ENCODE peak calls at places on chromosomes 2 and 18, in ten cellular contexts. One of them, this sample, is unnamed.

GRCh38 chr18:47677952-47678351 is 252.5 kb downstream of the SMAD2 start:
- DNase-seq in kidney: no peak
- DNase-seq in upper lobe of left lung: no peak
- DNase-seq in hepatocyte: no peak
- DNase-seq in GM13976: no peak
- DNase-seq in psoas muscle: no peak
- DNase-seq in choroid plexus epithelial cell: no peak
- DNase-seq in fibroblast of villous mesenchyme: no peak
- DNase-seq in GM20000: peak
- DNase-seq in endodermal cell: no peak
- DNase-seq in this sample: no peak

GRCh38 chr2:67600472-67600871 is 203.3 kb downstream of the ETAA1 start:
- DNase-seq in psoas muscle: no peak
- DNase-seq in GM13976: no peak
- DNase-seq in kidney: no peak
- DNase-seq in endodermal cell: peak
- DNase-seq in fibroblast of villous mesenchyme: no peak
- DNase-seq in choroid plexus epithelial cell: no peak
- DNase-seq in GM20000: no peak
- DNase-seq in upper lobe of left lung: no peak
- DNase-seq in hepatocyte: no peak
- DNase-seq in this sample: no peak

GRCh38 chr18:58766164-58766563 is 94.9 kb downstream of the MALT1 start:
- DNase-seq in upper lobe of left lung: no peak
- DNase-seq in fibroblast of villous mesenchyme: no peak
- DNase-seq in GM13976: no peak
- DNase-seq in hepatocyte: no peak
- DNase-seq in psoas muscle: no peak
- DNase-seq in kidney: no peak
- DNase-seq in GM20000: no peak
- DNase-seq in choroid plexus epithelial cell: no peak
- DNase-seq in endodermal cell: peak
- DNase-seq in this sample: no peak

GRCh38 chr2:113407446-113408099 is 29.9 kb upstream of the ZNG1B start:
- DNase-seq in GM20000: no peak
- DNase-seq in endodermal cell: no peak
- DNase-seq in GM13976: no peak
- DNase-seq in kidney: no peak
- DNase-seq in hepatocyte: peak
- DNase-seq in psoas muscle: no peak
- DNase-seq in fibroblast of villous mesenchyme: peak
- DNase-seq in upper lobe of left lung: no peak
- DNase-seq in choroid plexus epithelial cell: peak
- DNase-seq in this sample: no peak

GRCh38 chr18:5238371-5238758 is 41.3 kb upstream of the AKAIN1 start:
- DNase-seq in endodermal cell: peak
- DNase-seq in fibroblast of villous mesenchyme: no peak
- DNase-seq in GM20000: peak
- DNase-seq in hepatocyte: peak
- DNase-seq in GM13976: peak
- DNase-seq in upper lobe of left lung: peak
- DNase-seq in choroid plexus epithelial cell: peak
- DNase-seq in psoas muscle: peak
- DNase-seq in kidney: peak
- DNase-seq in this sample: peak

GRCh38 chr2:101380376-101380775 is 6.9 kb downstream of the CREG2 start:
- DNase-seq in kidney: no peak
- DNase-seq in psoas muscle: peak
- DNase-seq in fibroblast of villous mesenchyme: peak
- DNase-seq in endodermal cell: no peak
- DNase-seq in hepatocyte: no peak
- DNase-seq in choroid plexus epithelial cell: peak
- DNase-seq in GM20000: no peak
- DNase-seq in upper lobe of left lung: peak
- DNase-seq in GM13976: no peak
- DNase-seq in this sample: no peak

GRCh38 chr2:3706892-3707291 is 3.5 kb downstream of the DCDC2C start:
- DNase-seq in upper lobe of left lung: no peak
- DNase-seq in GM20000: no peak
- DNase-seq in fibroblast of villous mesenchyme: no peak
- DNase-seq in hepatocyte: no peak
- DNase-seq in endodermal cell: no peak
- DNase-seq in psoas muscle: no peak
- DNase-seq in GM13976: no peak
- DNase-seq in kidney: no peak
- DNase-seq in choroid plexus epithelial cell: no peak
- DNase-seq in this sample: no peak

GRCh38 chr2:239065962-239066361 is 218.1 kb downstream of the TWIST2 start:
- DNase-seq in GM13976: no peak
- DNase-seq in psoas muscle: no peak
- DNase-seq in choroid plexus epithelial cell: peak
- DNase-seq in endodermal cell: no peak
- DNase-seq in kidney: no peak
- DNase-seq in fibroblast of villous mesenchyme: no peak
- DNase-seq in hepatocyte: no peak
- DNase-seq in upper lobe of left lung: no peak
- DNase-seq in GM20000: no peak
- DNase-seq in this sample: no peak

GRCh38 chr2:200378652-200379290 is 72.3 kb downstream of the SPATS2L start:
- DNase-seq in choroid plexus epithelial cell: no peak
- DNase-seq in upper lobe of left lung: no peak
- DNase-seq in endodermal cell: no peak
- DNase-seq in kidney: no peak
- DNase-seq in psoas muscle: no peak
- DNase-seq in GM20000: no peak
- DNase-seq in fibroblast of villous mesenchyme: no peak
- DNase-seq in GM13976: no peak
- DNase-seq in hepatocyte: no peak
- DNase-seq in this sample: no peak

GRCh38 chr2:162300271-162300670 is 18.2 kb downstream of the IFIH1 start:
- DNase-seq in upper lobe of left lung: no peak
- DNase-seq in GM13976: no peak
- DNase-seq in hepatocyte: no peak
- DNase-seq in endodermal cell: no peak
- DNase-seq in psoas muscle: no peak
- DNase-seq in fibroblast of villous mesenchyme: peak
- DNase-seq in GM20000: no peak
- DNase-seq in choroid plexus epithelial cell: peak
- DNase-seq in kidney: no peak
- DNase-seq in this sample: no peak

GRCh38 chr2:105886680-105887079 is 142.0 kb downstream of the NCK2 start:
- DNase-seq in fibroblast of villous mesenchyme: no peak
- DNase-seq in choroid plexus epithelial cell: no peak
- DNase-seq in upper lobe of left lung: no peak
- DNase-seq in psoas muscle: no peak
- DNase-seq in endodermal cell: no peak
- DNase-seq in GM13976: no peak
- DNase-seq in hepatocyte: no peak
- DNase-seq in GM20000: no peak
- DNase-seq in kidney: no peak
- DNase-seq in this sample: no peak

GRCh38 chr2:70062270-70062669 is 25.0 kb upstream of the PCBP1 start:
- DNase-seq in fibroblast of villous mesenchyme: no peak
- DNase-seq in GM13976: no peak
- DNase-seq in kidney: no peak
- DNase-seq in psoas muscle: no peak
- DNase-seq in GM20000: no peak
- DNase-seq in endodermal cell: no peak
- DNase-seq in choroid plexus epithelial cell: no peak
- DNase-seq in hepatocyte: no peak
- DNase-seq in upper lobe of left lung: no peak
- DNase-seq in this sample: no peak
- TF ChIP-seq CTCF in fibroblast of villous mesenchyme: peak
- TF ChIP-seq CTCF in GM13976: no peak
- TF ChIP-seq CTCF in kidney: no peak
- TF ChIP-seq CTCF in psoas muscle: no peak
- TF ChIP-seq CTCF in GM20000: no peak
- TF ChIP-seq CTCF in endodermal cell: peak
- TF ChIP-seq CTCF in choroid plexus epithelial cell: no peak
- TF ChIP-seq CTCF in hepatocyte: no peak
- TF ChIP-seq CTCF in upper lobe of left lung: no peak
- TF ChIP-seq CTCF in this sample: no peak

GRCh38 chr2:32532961-32533360 is 94.9 kb upstream of the TTC27 start:
- DNase-seq in GM13976: no peak
- DNase-seq in upper lobe of left lung: no peak
- DNase-seq in hepatocyte: no peak
- DNase-seq in choroid plexus epithelial cell: no peak
- DNase-seq in psoas muscle: no peak
- DNase-seq in fibroblast of villous mesenchyme: no peak
- DNase-seq in kidney: no peak
- DNase-seq in endodermal cell: no peak
- DNase-seq in GM20000: no peak
- DNase-seq in this sample: no peak
- TF ChIP-seq CTCF in GM13976: no peak
- TF ChIP-seq CTCF in upper lobe of left lung: no peak
- TF ChIP-seq CTCF in hepatocyte: no peak
- TF ChIP-seq CTCF in choroid plexus epithelial cell: no peak
- TF ChIP-seq CTCF in psoas muscle: no peak
- TF ChIP-seq CTCF in fibroblast of villous mesenchyme: no peak
- TF ChIP-seq CTCF in kidney: no peak
- TF ChIP-seq CTCF in endodermal cell: no peak
- TF ChIP-seq CTCF in GM20000: no peak
- TF ChIP-seq CTCF in this sample: no peak

DNA sequence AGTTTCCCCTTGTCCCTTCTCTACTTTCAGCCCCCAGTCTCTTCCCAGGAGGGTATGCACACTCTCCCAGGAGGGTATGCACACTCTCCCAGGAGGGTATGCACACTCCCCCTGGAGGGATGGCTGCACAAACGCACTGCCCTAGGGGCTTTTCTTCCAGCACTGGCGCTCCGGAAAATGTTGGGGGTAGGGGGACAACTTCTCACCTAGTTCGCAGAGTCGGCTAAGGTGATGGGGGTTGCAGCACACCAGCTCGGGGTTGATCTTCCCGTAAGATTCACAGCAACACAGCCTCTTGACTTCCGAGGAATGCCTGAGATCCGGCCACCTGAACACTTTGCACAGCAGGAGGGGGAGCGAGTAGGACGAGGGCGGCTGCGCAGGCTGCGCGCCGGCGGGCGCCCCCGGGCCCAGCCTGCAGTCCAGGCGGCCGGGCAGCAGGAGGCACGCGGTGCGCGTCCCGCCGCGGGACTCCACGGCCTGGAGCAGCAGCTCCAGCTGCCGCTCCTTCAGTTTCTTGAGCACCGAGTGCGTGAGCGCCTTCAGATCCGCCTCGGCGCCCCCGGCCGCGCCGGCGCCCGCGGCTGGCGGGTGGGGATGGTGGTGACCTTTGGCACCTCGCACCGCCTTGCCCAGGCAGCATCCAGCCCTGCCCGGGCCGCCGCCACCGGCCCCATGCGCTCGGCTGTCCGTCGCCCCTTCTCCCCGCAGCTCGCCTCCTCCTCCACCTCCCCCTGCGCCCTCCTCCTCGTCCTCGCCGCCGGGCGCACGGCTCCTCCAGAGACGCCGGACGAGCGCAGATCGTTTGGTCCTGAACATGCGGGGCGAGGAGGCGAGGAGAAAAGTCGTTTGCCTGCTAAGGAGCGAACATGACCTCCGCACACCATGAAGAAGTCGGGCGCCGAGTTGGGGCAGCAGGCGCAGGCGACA is 894 bp downstream of the SMAD7 start:
- DNase-seq in kidney: peak
- DNase-seq in upper lobe of left lung: peak
- DNase-seq in GM13976: peak
- DNase-seq in choroid plexus epithelial cell: peak
- DNase-seq in fibroblast of villous mesenchyme: peak
- DNase-seq in GM20000: peak
- DNase-seq in hepatocyte: peak
- DNase-seq in endodermal cell: peak
- DNase-seq in psoas muscle: no peak
- DNase-seq in this sample: peak
- TF ChIP-seq CTCF in kidney: no peak
- TF ChIP-seq CTCF in upper lobe of left lung: no peak
- TF ChIP-seq CTCF in GM13976: peak
- TF ChIP-seq CTCF in choroid plexus epithelial cell: peak
- TF ChIP-seq CTCF in fibroblast of villous mesenchyme: no peak
- TF ChIP-seq CTCF in GM20000: no peak
- TF ChIP-seq CTCF in hepatocyte: peak
- TF ChIP-seq CTCF in endodermal cell: peak
- TF ChIP-seq CTCF in psoas muscle: peak
- TF ChIP-seq CTCF in this sample: peak

GRCh38 chr2:117745537-117745936 is 69.0 kb upstream of the DDX18 start:
- DNase-seq in psoas muscle: no peak
- DNase-seq in endodermal cell: no peak
- DNase-seq in hepatocyte: no peak
- DNase-seq in GM20000: no peak
- DNase-seq in kidney: no peak
- DNase-seq in upper lobe of left lung: no peak
- DNase-seq in choroid plexus epithelial cell: no peak
- DNase-seq in fibroblast of villous mesenchyme: no peak
- DNase-seq in GM13976: no peak
- DNase-seq in this sample: no peak
- TF ChIP-seq CTCF in psoas muscle: no peak
- TF ChIP-seq CTCF in endodermal cell: no peak
- TF ChIP-seq CTCF in hepatocyte: no peak
- TF ChIP-seq CTCF in GM20000: no peak
- TF ChIP-seq CTCF in kidney: no peak
- TF ChIP-seq CTCF in upper lobe of left lung: no peak
- TF ChIP-seq CTCF in choroid plexus epithelial cell: no peak
- TF ChIP-seq CTCF in fibroblast of villous mesenchyme: no peak
- TF ChIP-seq CTCF in GM13976: no peak
- TF ChIP-seq CTCF in this sample: no peak

DNA sequence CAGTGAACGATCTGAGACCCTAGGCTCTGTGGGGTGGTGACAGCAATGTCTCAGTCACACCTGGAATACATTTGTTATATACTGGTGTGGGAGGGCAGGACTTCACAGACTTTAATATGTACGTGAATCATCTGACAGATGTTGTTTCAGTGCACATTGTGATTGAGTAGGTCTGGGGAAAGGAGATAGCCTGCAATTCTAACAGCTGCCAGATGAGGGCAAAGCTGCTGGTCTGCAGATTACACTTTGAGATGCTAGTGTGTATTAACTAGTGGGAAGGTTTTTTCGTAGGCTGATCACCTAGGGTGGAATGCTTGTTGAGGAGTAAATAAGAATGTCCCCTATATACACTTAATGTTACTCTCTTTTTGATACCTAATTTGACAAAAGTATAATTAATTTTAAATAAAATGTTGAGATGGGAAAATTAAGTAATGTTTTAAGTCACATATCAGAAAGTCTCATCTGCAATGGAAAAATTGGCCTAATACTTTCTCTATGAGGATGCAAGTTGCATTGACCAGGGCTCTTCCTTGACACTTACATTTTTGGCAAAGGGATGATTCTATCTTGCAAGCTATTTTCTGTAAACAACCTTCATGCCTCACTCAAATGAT is 496.9 kb upstream of the HNMT start:
- DNase-seq in choroid plexus epithelial cell: peak
- DNase-seq in kidney: no peak
- DNase-seq in fibroblast of villous mesenchyme: peak
- DNase-seq in upper lobe of left lung: no peak
- DNase-seq in endodermal cell: peak
- DNase-seq in GM20000: peak
- DNase-seq in GM13976: peak
- DNase-seq in hepatocyte: peak
- DNase-seq in psoas muscle: no peak
- DNase-seq in this sample: peak
- TF ChIP-seq CTCF in choroid plexus epithelial cell: peak
- TF ChIP-seq CTCF in kidney: peak
- TF ChIP-seq CTCF in fibroblast of villous mesenchyme: peak
- TF ChIP-seq CTCF in upper lobe of left lung: peak
- TF ChIP-seq CTCF in endodermal cell: peak
- TF ChIP-seq CTCF in GM20000: peak
- TF ChIP-seq CTCF in GM13976: peak
- TF ChIP-seq CTCF in hepatocyte: peak
- TF ChIP-seq CTCF in psoas muscle: peak
- TF ChIP-seq CTCF in this sample: peak

This sample was measured in GM10248.